ENCODE peak calls at places on chromosome 15, in five cellular contexts. V is SK-N-SH, N is GM12878, B is GM23338, D is HL-60. U is an unnamed sample.

GRCh38 chr15:66834863-66835557 is 133.0 kb downstream of the SMAD6 start:
- DNase-seq in B (peak), N (no peak), D (no peak), V (no peak), U (no peak)

GRCh38 chr15:43317566-43318184 is 12.7 kb downstream of the LCMT2 start:
- DNase-seq in D (no peak), N (no peak), V (no peak), B (no peak), U (no peak)

GRCh38 chr15:86829251-86829650 is 749.6 kb downstream of the AGBL1 start:
- DNase-seq in D (no peak), B (no peak), V (no peak), N (no peak), U (no peak)

GRCh38 chr15:100516592-100517489 is 11.9 kb downstream of the CERS3 start:
- DNase-seq in N (no peak), V (no peak), B (no peak), D (peak), U (no peak)

GRCh38 chr15:74783072-74783807 is 1.4 kb downstream of the CSK start:
- DNase-seq in V (peak), B (no peak), D (peak), N (no peak), U (no peak)

GRCh38 chr15:89665449-89666146 is 10.3 kb upstream of the KIF7 start:
- DNase-seq in B (peak), N (no peak), V (peak), D (peak), U (no peak)

GRCh38 chr15:91897585-91898372 is 44.3 kb downstream of the SLCO3A1 start:
- DNase-seq in N (no peak), D (no peak), B (no peak), V (no peak), U (no peak)

GRCh38 chr15:46129145-46129544 is 494.3 kb downstream of the SQOR start:
- DNase-seq in N (no peak), B (no peak), D (no peak), V (no peak), U (no peak)

GRCh38 chr15:63499611-63500010 is 4.8 kb upstream of the USP3 start:
- DNase-seq in D (no peak), V (no peak), B (no peak), N (no peak), U (no peak)

GRCh38 chr15:63502843-63503738 is 1.3 kb upstream of the USP3 start:
- DNase-seq in D (peak), B (peak), N (peak), V (no peak), U (peak)

GRCh38 chr15:63500265-63501250 is 3.8 kb upstream of the USP3 start:
- DNase-seq in N (no peak), B (no peak), D (no peak), V (no peak), U (no peak)

GRCh38 chr15:63502137-63502801 is 2.1 kb upstream of the USP3 start:
- DNase-seq in V (no peak), N (no peak), D (no peak), B (no peak), U (peak)

DNA sequence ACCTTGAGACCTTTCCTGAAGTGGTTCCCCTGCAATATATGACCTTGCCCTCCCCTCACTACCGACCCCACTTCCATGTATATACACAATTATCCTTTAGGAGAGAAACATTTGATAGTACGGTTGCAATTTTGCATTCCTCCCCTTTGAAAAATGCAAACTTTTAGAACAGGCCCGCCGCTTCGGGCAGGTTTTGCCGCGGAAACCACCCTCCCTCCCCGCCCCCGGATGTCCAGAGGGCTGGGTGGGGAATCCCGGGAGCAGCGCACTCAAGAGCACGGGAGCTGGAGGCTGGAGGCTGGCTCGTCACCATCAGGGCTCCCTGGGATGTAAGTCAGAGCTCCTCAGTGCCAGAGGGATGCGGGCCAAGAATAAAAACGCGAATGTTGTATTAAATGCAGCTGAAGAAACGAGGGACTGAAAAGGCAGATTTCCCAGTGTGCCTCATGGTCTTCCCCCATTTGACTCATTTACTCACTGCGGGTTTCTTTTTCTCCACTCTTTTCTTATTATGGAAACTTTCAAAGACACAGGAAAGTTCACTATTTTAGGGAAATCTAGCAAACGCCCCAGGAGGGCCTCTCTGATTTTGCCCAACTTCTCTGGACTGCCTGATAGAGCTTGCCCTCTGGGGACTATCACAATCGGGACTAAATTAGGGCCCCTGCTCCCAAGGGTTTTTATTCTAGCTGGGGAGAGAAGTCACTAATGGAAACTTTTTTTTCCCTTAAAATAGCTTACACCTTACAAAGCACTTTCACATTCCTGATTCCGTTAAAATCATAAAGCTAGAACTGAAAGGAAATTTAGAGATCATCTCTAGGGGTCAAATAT is 2.9 kb upstream of the USP3 start:
- DNase-seq in B (peak), N (no peak), D (no peak), V (no peak), U (no peak)
- TF ChIP-seq POLR2AphosphoS5 in B (no peak), N (peak), D (no peak), V (no peak), U (no peak)

DNA sequence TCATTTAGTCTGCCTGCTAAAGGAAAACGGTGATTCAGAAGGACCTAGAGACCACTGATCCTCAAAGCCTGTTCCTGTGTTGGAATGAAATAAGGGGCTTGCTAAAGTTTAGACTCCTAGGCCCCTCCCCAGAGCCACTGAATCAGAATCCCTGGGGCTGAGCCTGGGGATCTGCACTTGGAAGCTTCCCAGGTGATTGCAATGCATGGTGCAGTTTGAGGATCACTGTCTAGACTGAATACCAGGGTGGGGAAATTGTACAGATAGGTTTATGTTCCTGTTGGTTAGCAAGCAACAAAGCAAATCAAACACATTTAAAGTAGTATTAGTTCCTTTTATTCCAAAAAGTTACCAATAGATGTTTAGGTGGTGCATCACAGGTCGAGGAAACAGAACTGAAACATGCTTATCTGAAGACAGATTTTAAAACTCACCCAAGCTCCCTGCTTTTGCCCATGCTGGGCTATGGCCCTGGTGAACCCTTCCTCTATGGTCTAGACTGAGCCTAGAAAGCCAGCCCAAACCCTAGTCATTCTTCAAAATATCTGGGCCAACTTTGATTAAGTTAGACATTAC is 29.7 kb upstream of the SPTBN5 start:
- DNase-seq in B (no peak), N (no peak), D (no peak), V (no peak), U (no peak)
- TF ChIP-seq REST in B (no peak), N (no peak), D (no peak), V (no peak), U (no peak)

GRCh38 chr15:29046281-29046810 is 160.6 kb downstream of the APBA2 start:
- DNase-seq in D (no peak), B (no peak), V (no peak), N (no peak), U (no peak)

GRCh38 chr15:29050870-29051269 is 165.1 kb downstream of the APBA2 start:
- DNase-seq in V (peak), D (no peak), N (no peak), B (no peak), U (no peak)

GRCh38 chr15:29046946-29047345 is 161.2 kb downstream of the APBA2 start:
- DNase-seq in B (no peak), N (no peak), D (no peak), V (no peak), U (no peak)

GRCh38 chr15:29045717-29046116 is 159.9 kb downstream of the APBA2 start:
- DNase-seq in N (no peak), V (no peak), D (no peak), B (no peak), U (no peak)

DNA sequence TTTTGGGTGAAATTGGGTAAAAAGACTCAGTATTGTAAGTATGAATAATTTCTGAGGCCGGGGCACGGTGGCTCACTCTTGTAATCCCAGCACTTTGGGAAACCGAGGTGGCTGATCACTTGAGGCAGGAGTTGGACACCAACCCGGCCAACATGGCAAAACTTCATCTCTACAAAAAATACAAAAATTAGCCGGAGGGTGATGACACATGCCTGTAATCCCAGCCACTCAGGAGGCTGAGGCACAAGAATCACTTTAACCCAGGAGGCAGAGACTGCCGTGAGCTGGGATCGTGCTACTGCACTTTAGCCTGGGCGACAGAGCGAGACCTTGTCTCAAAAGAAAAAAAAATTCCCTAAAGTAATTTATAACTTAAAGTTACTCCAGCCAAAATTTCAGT is 162.2 kb downstream of the APBA2 start:
- DNase-seq in N (no peak), V (no peak), D (no peak), B (no peak), U (no peak)
- TF ChIP-seq POLR2AphosphoS5 in N (no peak), V (no peak), D (no peak), B (no peak), U (no peak)

GRCh38 chr15:68301300-68301699 is 23.8 kb downstream of the FEM1B start:
- DNase-seq in N (no peak), D (peak), B (no peak), V (no peak), U (no peak)
- TF ChIP-seq REST in N (no peak), D (no peak), B (no peak), V (no peak), U (no peak)

GRCh38 chr15:63905558-63906265 is 72.0 kb upstream of the HERC1 start:
- DNase-seq in B (no peak), N (no peak), V (no peak), D (peak), U (no peak)
- TF ChIP-seq POLR2AphosphoS5 in B (no peak), N (no peak), V (no peak), D (no peak), U (no peak)

DNA sequence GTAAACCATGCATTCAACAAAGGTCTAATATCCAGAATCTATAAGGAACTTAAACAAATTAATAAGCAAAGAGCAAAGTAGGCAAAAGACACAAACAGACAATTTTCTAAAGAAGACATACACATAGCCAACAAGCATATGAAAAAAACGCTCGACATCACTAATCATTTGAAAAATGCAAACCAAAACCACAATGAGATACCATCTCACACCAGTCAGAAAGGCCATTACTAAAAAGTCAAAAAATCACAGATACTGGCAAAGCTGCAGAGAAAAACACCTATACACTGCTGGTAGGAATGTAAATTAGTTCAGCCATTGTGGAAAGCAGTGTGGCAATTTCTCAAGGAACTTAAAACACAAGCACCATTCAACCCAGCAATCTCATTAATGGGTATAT is 53.8 kb downstream of the FSIP1 start:
- DNase-seq in V (no peak), N (no peak), B (no peak), D (no peak), U (no peak)
- TF ChIP-seq REST in V (no peak), N (no peak), B (no peak), D (no peak), U (no peak)

GRCh38 chr15:65323071-65323511 is 18.6 kb downstream of the RNU5B-1 start:
- DNase-seq in V (peak), N (no peak), D (no peak), B (no peak), U (no peak)
- TF ChIP-seq POLR2AphosphoS5 in V (peak), N (no peak), D (no peak), B (no peak), U (no peak)

GRCh38 chr15:68201879-68202261 is 3.3 kb downstream of the CALML4 start:
- DNase-seq in B (no peak), V (peak), N (no peak), D (no peak), U (no peak)
- TF ChIP-seq REST in B (no peak), V (no peak), N (no peak), D (no peak), U (no peak)

U was measured in Panc1.